ENCODE peak calls at places on chromosomes 1 and 21, in ten cellular contexts. R is heart left ventricle; W is psoas muscle; V is cardiac fibroblast; G is fibroblast of lung; B is H7; Q is prostate gland; K is pancreas; M is CD4-positive, alpha-beta memory T cell; E is right cardiac atrium. U is an unnamed sample.

GRCh38 chr1:31487143-31487542 is 74.1 kb downstream of the SERINC2 start:
- DNase-seq in R (no peak), W (no peak), V (no peak), G (no peak), B (no peak), Q (no peak), K (no peak), M (peak), E (no peak), U (no peak)

GRCh38 chr1:27299385-27300252 is 22.3 kb upstream of the TMEM222 start:
- DNase-seq in R (peak), W (peak), V (peak), G (peak), B (peak), Q (peak), K (no peak), M (no peak), E (peak), U (peak)

GRCh38 chr1:116759636-116760035 is 5.4 kb downstream of the CD2 start:
- DNase-seq in R (no peak), W (no peak), V (no peak), G (no peak), B (no peak), Q (no peak), K (no peak), M (no peak), E (no peak), U (no peak)

GRCh38 chr1:105138445-105138821 is 1388.7 kb downstream of the AMY1C start:
- DNase-seq in R (no peak), W (no peak), V (peak), G (peak), B (no peak), Q (no peak), K (no peak), M (no peak), E (peak), U (no peak)

GRCh38 chr1:6770727-6771567 is 14.3 kb upstream of the CAMTA1 start:
- DNase-seq in R (no peak), W (no peak), V (peak), G (peak), B (peak), Q (no peak), K (no peak), M (no peak), E (no peak), U (no peak)

GRCh38 chr21:34807146-34807880 is 138.5 kb downstream of the CLIC6 start:
- DNase-seq in R (no peak), W (no peak), V (peak), G (peak), B (no peak), Q (no peak), K (no peak), M (peak), E (no peak), U (peak)

GRCh38 chr1:8370928-8371327 is 53.0 kb downstream of the SLC45A1 start:
- DNase-seq in R (no peak), W (no peak), V (no peak), G (no peak), B (no peak), Q (no peak), K (no peak), M (no peak), E (peak), U (no peak)

GRCh38 chr1:117398957-117399356 is 31.7 kb downstream of the MAN1A2 start:
- DNase-seq in R (no peak), W (no peak), V (no peak), G (no peak), B (no peak), Q (no peak), K (no peak), M (no peak), E (no peak), U (no peak)

GRCh38 chr1:10966233-10966632 is 46.2 kb upstream of the TARDBP start:
- DNase-seq in R (no peak), W (no peak), V (no peak), G (no peak), B (no peak), Q (no peak), K (no peak), M (no peak), E (no peak), U (no peak)

GRCh38 chr1:240508201-240508600 is 103.8 kb downstream of the GREM2 start:
- DNase-seq in R (no peak), W (no peak), V (no peak), G (no peak), B (no peak), Q (no peak), K (no peak), M (no peak), E (no peak), U (no peak)

GRCh38 chr1:100050139-100050538 is 80.3 kb downstream of the SLC35A3 start:
- DNase-seq in R (no peak), W (no peak), V (no peak), G (no peak), B (no peak), Q (no peak), K (no peak), M (no peak), E (no peak), U (no peak)

GRCh38 chr1:204093421-204093717 is 20.5 kb downstream of the SOX13 start:
- DNase-seq in R (no peak), W (no peak), V (no peak), G (no peak), B (no peak), Q (no peak), K (peak), M (no peak), E (no peak), U (no peak)

GRCh38 chr1:61254629-61255323 is 172.4 kb downstream of the NFIA start:
- DNase-seq in R (no peak), W (no peak), V (peak), G (peak), B (no peak), Q (peak), K (no peak), M (no peak), E (no peak), U (peak)

GRCh38 chr1:942411-942821 is 16.6 kb downstream of the NOC2L start:
- DNase-seq in R (no peak), W (no peak), V (no peak), G (no peak), B (peak), Q (no peak), K (peak), M (no peak), E (no peak), U (no peak)

GRCh38 chr1:230735447-230735846 is 11.7 kb upstream of the CAPN9 start:
- DNase-seq in R (no peak), W (no peak), V (no peak), G (no peak), B (no peak), Q (no peak), K (no peak), M (no peak), E (no peak), U (no peak)

GRCh38 chr21:35265170-35265877 is 216.2 kb upstream of the RUNX1 start:
- DNase-seq in R (no peak), W (no peak), V (peak), G (peak), B (no peak), Q (no peak), K (no peak), M (no peak), E (no peak), U (peak)

GRCh38 chr1:194184402-194184801 is 998.0 kb upstream of the B3GALT2 start:
- DNase-seq in R (no peak), W (no peak), V (no peak), G (peak), B (no peak), Q (no peak), K (no peak), M (no peak), E (no peak), U (no peak)

GRCh38 chr1:179146476-179146875 is 64.6 kb downstream of the TOR3A start:
- DNase-seq in R (no peak), W (no peak), V (no peak), G (no peak), B (no peak), Q (no peak), K (no peak), M (no peak), E (no peak), U (no peak)

GRCh38 chr1:205542367-205542766 is 37.9 kb downstream of the CDK18 start:
- DNase-seq in R (no peak), W (no peak), V (no peak), G (no peak), B (no peak), Q (no peak), K (no peak), M (no peak), E (peak), U (no peak)

GRCh38 chr1:84774674-84775548 is 84.7 kb upstream of the SSX2IP start:
- DNase-seq in R (no peak), W (no peak), V (no peak), G (no peak), B (peak), Q (peak), K (no peak), M (no peak), E (no peak), U (no peak)

GRCh38 chr1:15107897-15108296 is 45.6 kb upstream of the TMEM51 start:
- DNase-seq in R (no peak), W (no peak), V (no peak), G (no peak), B (peak), Q (no peak), K (no peak), M (no peak), E (no peak), U (no peak)

GRCh38 chr1:160567858-160568682 is 11.2 kb downstream of the CD84 start:
- DNase-seq in R (no peak), W (no peak), V (no peak), G (no peak), B (no peak), Q (no peak), K (no peak), M (peak), E (no peak), U (no peak)

GRCh38 chr1:182617075-182617429 is 12.9 kb upstream of the RGS16 start:
- DNase-seq in R (no peak), W (no peak), V (no peak), G (no peak), B (no peak), Q (no peak), K (no peak), M (no peak), E (no peak), U (no peak)

GRCh38 chr1:2642560-2643413 is 10.0 kb upstream of the MMEL1 start:
- DNase-seq in R (peak), W (peak), V (peak), G (peak), B (peak), Q (peak), K (peak), M (peak), E (peak), U (peak)

GRCh38 chr1:2640626-2641025 is 7.8 kb upstream of the MMEL1 start:
- DNase-seq in R (peak), W (no peak), V (no peak), G (no peak), B (no peak), Q (no peak), K (no peak), M (no peak), E (peak), U (no peak)

GRCh38 chr1:2639607-2640521 is 7.0 kb upstream of the MMEL1 start:
- DNase-seq in R (peak), W (no peak), V (no peak), G (no peak), B (peak), Q (no peak), K (no peak), M (no peak), E (peak), U (no peak)

GRCh38 chr1:2642131-2642559 is 9.3 kb upstream of the MMEL1 start:
- DNase-seq in R (peak), W (no peak), V (no peak), G (no peak), B (no peak), Q (no peak), K (no peak), M (no peak), E (no peak), U (no peak)

DNA sequence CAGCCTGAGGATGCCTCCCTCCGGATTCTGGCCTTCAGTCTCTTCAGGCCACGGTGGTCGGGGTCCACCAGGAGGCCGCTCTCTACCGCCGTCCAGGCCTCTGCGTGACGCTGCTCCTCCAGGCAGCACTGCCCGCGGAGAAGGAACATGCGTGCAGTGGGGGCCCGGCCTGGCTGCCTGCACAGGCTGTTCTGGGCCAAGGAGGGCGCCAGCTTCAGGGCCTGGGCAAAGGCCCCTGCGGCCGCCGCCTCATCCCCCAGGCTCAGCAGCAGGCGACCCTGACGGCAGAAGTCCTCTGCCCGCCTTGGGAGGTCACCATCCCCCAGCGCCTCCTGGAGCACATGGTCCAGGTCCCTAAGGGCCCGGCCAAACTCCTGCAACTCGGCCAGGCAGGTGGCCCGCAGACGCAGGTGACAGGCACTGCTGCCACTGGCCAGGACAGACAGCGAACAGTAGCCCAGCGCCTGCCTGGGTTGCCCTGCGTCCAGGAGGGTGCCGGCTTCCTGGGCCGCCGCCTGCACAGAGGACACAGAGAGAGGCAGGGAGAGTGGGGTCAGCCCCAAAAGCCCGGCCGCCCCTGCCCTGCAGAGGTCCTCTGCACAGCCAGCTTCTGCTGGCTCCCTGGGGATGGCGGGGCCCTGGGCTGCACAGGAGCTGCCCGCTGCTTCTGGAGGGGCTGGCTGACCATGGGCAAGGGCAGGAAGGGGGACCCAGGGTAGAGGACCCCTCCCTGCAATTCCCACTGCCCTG is 8.7 kb upstream of the MMEL1 start:
- DNase-seq in R (peak), W (no peak), V (no peak), G (no peak), B (peak), Q (no peak), K (peak), M (no peak), E (peak), U (no peak)
- H3K4me3 ChIP-seq in R (peak), W (peak), V (peak), G (peak), B (peak), Q (no peak), K (no peak), M (peak), E (no peak), U (peak)

DNA sequence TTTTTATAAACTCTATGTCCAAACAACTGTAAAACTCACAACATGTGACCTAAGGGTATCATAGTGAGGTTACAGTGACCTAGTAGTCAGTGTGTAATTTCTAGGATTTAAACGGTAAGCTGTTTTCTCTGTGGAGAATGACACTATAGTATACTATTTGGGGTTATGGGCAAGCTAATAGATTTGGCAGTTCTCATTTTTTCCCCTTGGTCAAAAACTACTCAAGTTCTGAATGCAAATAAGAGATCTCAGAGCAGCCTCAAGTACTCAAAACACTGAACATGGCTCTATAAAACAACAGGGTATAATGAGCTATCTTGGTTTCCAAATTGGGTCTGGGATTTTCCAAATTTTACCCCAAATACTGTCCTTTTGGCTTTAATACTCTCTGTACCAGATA is 88.5 kb upstream of the HMCN1 start:
- DNase-seq in R (no peak), W (no peak), V (peak), G (no peak), B (no peak), Q (no peak), K (no peak), M (no peak), E (no peak), U (no peak)
- H3K4me3 ChIP-seq in R (no peak), W (no peak), V (no peak), G (no peak), B (no peak), Q (no peak), K (no peak), M (no peak), E (no peak), U (no peak)

GRCh38 chr1:87148670-87149069 is 180.0 kb upstream of the LMO4 start:
- DNase-seq in R (no peak), W (no peak), V (no peak), G (no peak), B (no peak), Q (no peak), K (no peak), M (no peak), E (no peak), U (no peak)

GRCh38 chr1:87149166-87150065 is 179.3 kb upstream of the LMO4 start:
- DNase-seq in R (no peak), W (no peak), V (peak), G (peak), B (peak), Q (no peak), K (no peak), M (no peak), E (peak), U (no peak)

GRCh38 chr1:87150143-87150542 is 178.5 kb upstream of the LMO4 start:
- DNase-seq in R (no peak), W (no peak), V (no peak), G (no peak), B (no peak), Q (no peak), K (no peak), M (no peak), E (no peak), U (no peak)

GRCh38 chr1:87154351-87154750 is 174.3 kb upstream of the LMO4 start:
- DNase-seq in R (no peak), W (no peak), V (no peak), G (no peak), B (no peak), Q (no peak), K (no peak), M (no peak), E (no peak), U (no peak)

DNA sequence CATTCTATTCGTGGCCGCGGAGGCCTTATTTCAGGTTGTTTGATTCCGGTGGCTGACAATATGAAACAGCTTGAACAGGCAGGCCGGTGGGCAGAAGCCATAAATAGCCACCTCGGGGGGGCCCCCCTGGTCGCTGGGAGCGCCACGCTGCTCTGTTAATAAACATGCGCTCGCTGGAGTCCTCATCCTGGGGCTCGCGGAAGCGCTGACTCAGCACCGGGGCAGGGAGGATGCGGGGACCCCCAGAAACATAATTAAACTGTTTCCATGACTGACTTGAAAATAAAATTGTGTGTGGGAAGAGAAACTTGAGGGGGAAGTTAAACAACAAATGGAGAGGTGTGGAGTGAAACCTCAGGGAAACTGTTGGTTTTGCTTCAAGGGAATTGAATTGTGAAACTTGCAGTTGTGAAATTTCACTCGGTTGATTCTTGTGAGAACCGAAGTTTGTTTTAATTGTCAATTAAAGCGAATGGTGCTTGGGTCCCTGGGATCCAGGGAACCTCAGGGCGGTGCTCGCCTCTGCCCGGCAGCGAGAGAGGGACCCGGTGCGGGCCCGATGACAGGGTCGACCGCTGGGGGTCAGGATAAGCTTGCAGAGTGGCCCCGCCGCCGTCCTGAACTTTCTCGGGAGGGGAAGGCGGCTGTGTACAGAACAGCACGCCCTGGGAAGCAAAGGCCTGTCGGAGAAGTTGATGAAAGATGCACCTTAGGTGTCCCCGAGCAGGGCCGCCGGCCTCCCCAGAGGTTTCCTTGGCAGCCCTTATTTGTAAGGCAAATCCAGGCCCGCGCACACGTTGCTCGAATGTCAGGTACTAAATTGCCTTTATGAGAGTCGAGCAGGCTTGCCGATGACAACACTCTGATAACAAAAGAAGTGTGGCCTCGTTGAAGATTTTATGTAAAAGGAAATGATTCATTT is 176.9 kb upstream of the LMO4 start:
- DNase-seq in R (peak), W (peak), V (peak), G (peak), B (peak), Q (peak), K (peak), M (no peak), E (peak), U (no peak)
- H3K4me3 ChIP-seq in R (peak), W (peak), V (peak), G (peak), B (peak), Q (no peak), K (no peak), M (no peak), E (peak), U (no peak)

GRCh38 chr1:153619171-153619570 is 3.0 kb upstream of the S100A14 start:
- DNase-seq in R (no peak), W (no peak), V (no peak), G (no peak), B (no peak), Q (no peak), K (no peak), M (no peak), E (no peak), U (no peak)

GRCh38 chr1:153624965-153625611 is 2.2 kb downstream of the S100A13 start:
- DNase-seq in R (no peak), W (no peak), V (no peak), G (no peak), B (no peak), Q (no peak), K (no peak), M (no peak), E (peak), U (no peak)

GRCh38 chr1:153626477-153626928 is 802 bp downstream of the S100A13 start:
- DNase-seq in R (no peak), W (no peak), V (no peak), G (no peak), B (no peak), Q (no peak), K (no peak), M (no peak), E (no peak), U (no peak)

GRCh38 chr1:153626929-153627796 is at the start of gene S100A13:
- DNase-seq in R (peak), W (peak), V (peak), G (peak), B (peak), Q (peak), K (peak), M (no peak), E (peak), U (peak)

GRCh38 chr1:153623091-153623490 is 4.2 kb downstream of the S100A13 start:
- DNase-seq in R (no peak), W (no peak), V (no peak), G (no peak), B (peak), Q (no peak), K (no peak), M (no peak), E (peak), U (no peak)
- H3K4me3 ChIP-seq in R (no peak), W (no peak), V (no peak), G (no peak), B (no peak), Q (no peak), K (no peak), M (no peak), E (no peak), U (no peak)

GRCh38 chr1:184752656-184753055 is 2.0 kb downstream of the EDEM3 start:
- DNase-seq in R (no peak), W (no peak), V (no peak), G (no peak), B (no peak), Q (no peak), K (no peak), M (no peak), E (no peak), U (no peak)

GRCh38 chr1:184753608-184754478 is 815 bp downstream of the EDEM3 start:
- DNase-seq in R (peak), W (peak), V (peak), G (peak), B (no peak), Q (no peak), K (peak), M (peak), E (peak), U (peak)

GRCh38 chr1:184754479-184755225 is at the start of gene EDEM3:
- DNase-seq in R (peak), W (peak), V (peak), G (peak), B (peak), Q (peak), K (peak), M (peak), E (peak), U (peak)

GRCh38 chr1:184755226-184756065 is 788 bp upstream of the EDEM3 start:
- DNase-seq in R (no peak), W (no peak), V (peak), G (peak), B (no peak), Q (no peak), K (no peak), M (no peak), E (no peak), U (peak)

GRCh38 chr1:184753093-184753492 is 1.6 kb downstream of the EDEM3 start:
- DNase-seq in R (no peak), W (no peak), V (no peak), G (no peak), B (no peak), Q (no peak), K (no peak), M (no peak), E (no peak), U (no peak)
- H3K4me3 ChIP-seq in R (peak), W (peak), V (peak), G (peak), B (no peak), Q (peak), K (no peak), M (peak), E (peak), U (no peak)

GRCh38 chr21:45471229-45472052 is 66.5 kb downstream of the COL18A1 start:
- DNase-seq in R (peak), W (peak), V (peak), G (peak), B (no peak), Q (no peak), K (peak), M (no peak), E (peak), U (peak)
- H3K4me3 ChIP-seq in R (peak), W (no peak), V (peak), G (no peak), B (no peak), Q (no peak), K (no peak), M (no peak), E (no peak), U (no peak)